ENCODE peak calls at places on chromosomes 5 and 9, in nine cellular contexts. P, C, B, L, F, H, K, R and D are unnamed samples.

GRCh38 chr5:5481633-5482032 is 59.2 kb downstream of the ICE1 start:
- ATAC-seq in P (no peak), C (no peak), B (no peak), L (peak), F (no peak), H (no peak), K (no peak), R (no peak), D (no peak)

GRCh38 chr9:83245979-83246659 is 183.2 kb upstream of the RASEF start:
- ATAC-seq in P (no peak), C (no peak), B (no peak), L (no peak), F (peak), H (no peak), K (no peak), R (no peak), D (no peak)

GRCh38 chr5:159216454-159216853 is 7.1 kb upstream of the RNF145 start:
- ATAC-seq in P (no peak), C (no peak), B (peak), L (no peak), F (no peak), H (no peak), K (no peak), R (peak), D (no peak)

GRCh38 chr9:81609782-81610738 is 79.3 kb downstream of the TLE1 start:
- ATAC-seq in P (no peak), C (peak), B (peak), L (peak), F (no peak), H (peak), K (no peak), R (peak), D (no peak)

GRCh38 chr9:135756576-135756975 is 54.6 kb downstream of the KCNT1 start:
- ATAC-seq in P (no peak), C (no peak), B (no peak), L (no peak), F (no peak), H (no peak), K (no peak), R (no peak), D (no peak)

GRCh38 chr5:90170231-90170630 is 239.3 kb downstream of the CETN3 start:
- ATAC-seq in P (no peak), C (peak), B (no peak), L (no peak), F (peak), H (no peak), K (no peak), R (no peak), D (no peak)

GRCh38 chr9:33032292-33032691 is 7.2 kb downstream of the DNAJA1 start:
- ATAC-seq in P (no peak), C (no peak), B (no peak), L (no peak), F (no peak), H (no peak), K (no peak), R (no peak), D (no peak)

GRCh38 chr9:101342595-101342994 is 42.2 kb downstream of the BAAT start:
- ATAC-seq in P (no peak), C (peak), B (no peak), L (no peak), F (no peak), H (no peak), K (no peak), R (no peak), D (no peak)

GRCh38 chr5:163451489-163451888 is 8.4 kb downstream of the NUDCD2 start:
- ATAC-seq in P (no peak), C (no peak), B (peak), L (no peak), F (no peak), H (peak), K (no peak), R (no peak), D (no peak)

GRCh38 chr9:135665795-135666189 is 2.7 kb downstream of the LCN9 start:
- ATAC-seq in P (no peak), C (no peak), B (peak), L (no peak), F (no peak), H (no peak), K (no peak), R (no peak), D (no peak)

GRCh38 chr5:125237026-125237425 is 490.6 kb upstream of the ZNF608 start:
- ATAC-seq in P (no peak), C (no peak), B (no peak), L (no peak), F (no peak), H (no peak), K (no peak), R (no peak), D (no peak)

GRCh38 chr5:34041247-34041972 is 1.6 kb downstream of the C1QTNF3 start:
- ATAC-seq in P (no peak), C (no peak), B (no peak), L (no peak), F (no peak), H (no peak), K (peak), R (no peak), D (no peak)

GRCh38 chr9:89639367-89639795 is 34.6 kb downstream of the GADD45G start:
- ATAC-seq in P (no peak), C (peak), B (no peak), L (peak), F (peak), H (no peak), K (no peak), R (no peak), D (peak)

GRCh38 chr5:1374680-1375055 is 29.8 kb upstream of the CLPTM1L start:
- ATAC-seq in P (peak), C (no peak), B (peak), L (peak), F (no peak), H (no peak), K (no peak), R (no peak), D (no peak)

GRCh38 chr5:14728109-14728938 is 63.8 kb downstream of the OTULIN start:
- ATAC-seq in P (no peak), C (peak), B (no peak), L (peak), F (peak), H (peak), K (no peak), R (no peak), D (no peak)

GRCh38 chr9:114115645-114116044 is 16.6 kb upstream of the KIF12 start:
- ATAC-seq in P (no peak), C (no peak), B (no peak), L (no peak), F (peak), H (no peak), K (no peak), R (no peak), D (no peak)

GRCh38 chr9:121662359-121662758 is 10.9 kb downstream of the DAB2IP start:
- ATAC-seq in P (no peak), C (no peak), B (no peak), L (no peak), F (no peak), H (no peak), K (no peak), R (no peak), D (no peak)

GRCh38 chr5:1792842-1793266 is 6.8 kb downstream of the MRPL36 start:
- ATAC-seq in P (no peak), C (peak), B (no peak), L (no peak), F (no peak), H (no peak), K (peak), R (peak), D (no peak)

GRCh38 chr9:111807197-111807596 is 12.5 kb upstream of the SHOC1 start:
- ATAC-seq in P (no peak), C (no peak), B (peak), L (no peak), F (no peak), H (no peak), K (no peak), R (no peak), D (no peak)

GRCh38 chr9:137347928-137348327 is 45.9 kb upstream of the NRARP start:
- ATAC-seq in P (no peak), C (no peak), B (no peak), L (no peak), F (no peak), H (no peak), K (no peak), R (no peak), D (no peak)

GRCh38 chr5:157915638-157916037 is 56.7 kb upstream of the CLINT1 start:
- ATAC-seq in P (no peak), C (peak), B (peak), L (peak), F (peak), H (peak), K (no peak), R (peak), D (peak)

GRCh38 chr9:126618590-126619335 is 5.0 kb downstream of the LMX1B start:
- ATAC-seq in P (no peak), C (no peak), B (no peak), L (no peak), F (no peak), H (no peak), K (no peak), R (no peak), D (no peak)

GRCh38 chr5:143923634-143924265 is 111.8 kb downstream of the HMHB1 start:
- ATAC-seq in P (no peak), C (no peak), B (peak), L (no peak), F (no peak), H (no peak), K (peak), R (peak), D (no peak)

GRCh38 chr5:172918421-172919371 is 40.5 kb upstream of the RPL26L1 start:
- ATAC-seq in P (no peak), C (no peak), B (no peak), L (no peak), F (no peak), H (no peak), K (no peak), R (no peak), D (no peak)

GRCh38 chr5:39657943-39658342 is 233.2 kb upstream of the DAB2 start:
- ATAC-seq in P (no peak), C (no peak), B (no peak), L (no peak), F (no peak), H (no peak), K (no peak), R (no peak), D (no peak)

GRCh38 chr5:171495122-171495700 is 75.8 kb downstream of the FGF18 start:
- ATAC-seq in P (peak), C (no peak), B (peak), L (peak), F (peak), H (no peak), K (no peak), R (peak), D (peak)

GRCh38 chr5:137113939-137114338 is 385.2 kb downstream of the SPOCK1 start:
- ATAC-seq in P (no peak), C (no peak), B (no peak), L (no peak), F (no peak), H (no peak), K (peak), R (no peak), D (no peak)

GRCh38 chr5:171601266-171601881 is 181.9 kb downstream of the FGF18 start:
- ATAC-seq in P (no peak), C (no peak), B (no peak), L (no peak), F (no peak), H (no peak), K (no peak), R (no peak), D (no peak)

GRCh38 chr5:137737349-137738256 is 1.7 kb upstream of the KLHL3 start:
- ATAC-seq in P (no peak), C (peak), B (no peak), L (no peak), F (peak), H (no peak), K (peak), R (no peak), D (no peak)

GRCh38 chr9:127637322-127637847 is 25.3 kb downstream of the STXBP1 start:
- ATAC-seq in P (no peak), C (peak), B (peak), L (peak), F (peak), H (no peak), K (no peak), R (peak), D (peak)

GRCh38 chr5:30040483-30041116 is 1152.9 kb upstream of the CDH6 start:
- ATAC-seq in P (peak), C (peak), B (peak), L (no peak), F (no peak), H (peak), K (peak), R (no peak), D (no peak)

GRCh38 chr5:43421450-43422133 is 9.4 kb upstream of the CCL28 start:
- ATAC-seq in P (no peak), C (peak), B (no peak), L (no peak), F (no peak), H (no peak), K (no peak), R (no peak), D (no peak)

GRCh38 chr9:137082222-137082924 is 4.4 kb upstream of the MAN1B1 start:
- ATAC-seq in P (no peak), C (no peak), B (no peak), L (no peak), F (no peak), H (no peak), K (no peak), R (no peak), D (no peak)

GRCh38 chr9:112743216-112743835 is 7.2 kb upstream of the SNX30 start:
- ATAC-seq in P (peak), C (no peak), B (peak), L (no peak), F (no peak), H (peak), K (no peak), R (peak), D (no peak)

GRCh38 chr9:70438341-70438924 is 24.0 kb upstream of the KLF9 start:
- ATAC-seq in P (peak), C (peak), B (peak), L (peak), F (peak), H (no peak), K (no peak), R (peak), D (peak)
- TF ChIP-seq POLR2A in P (no peak), C (no peak), B (no peak), L (no peak), F (no peak), H (no peak), K (no peak), R (no peak), D (no peak)

GRCh38 chr5:87120518-87121314 is 147.0 kb upstream of the RASA1 start:
- ATAC-seq in P (peak), C (no peak), B (peak), L (no peak), F (no peak), H (no peak), K (peak), R (peak), D (no peak)
- H3K27ac ChIP-seq in P (peak), C (no peak), B (peak), L (no peak), F (no peak), H (no peak), K (peak), R (peak), D (no peak)

GRCh38 chr5:122845253-122846050 is at the start of gene SNX24:
- ATAC-seq in P (peak), C (peak), B (peak), L (peak), F (peak), H (peak), K (peak), R (peak), D (peak)
- TF ChIP-seq POLR2A in P (peak), C (peak), B (peak), L (peak), F (peak), H (peak), K (peak), R (peak), D (peak)

DNA sequence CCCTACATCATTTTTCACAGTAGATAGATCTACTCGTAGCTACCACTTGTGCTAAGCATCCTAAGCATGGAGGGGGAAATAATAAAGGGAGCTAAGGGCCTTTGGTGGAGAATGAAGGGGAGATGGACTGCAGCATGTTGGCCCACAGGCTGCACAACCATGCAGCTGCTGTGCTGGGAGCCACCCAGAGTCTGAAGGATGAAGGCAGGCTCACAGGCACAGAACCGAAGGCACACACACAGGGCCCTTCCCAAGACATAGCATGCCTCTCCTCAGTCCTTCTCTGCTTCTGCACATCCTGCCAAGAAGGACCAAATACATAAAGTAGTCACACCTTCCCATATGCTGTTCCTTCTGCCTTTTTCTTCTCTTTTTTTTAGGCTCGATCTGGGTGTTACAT is 6.6 kb downstream of the FAM193B start:
- ATAC-seq in P (no peak), C (no peak), B (no peak), L (no peak), F (no peak), H (no peak), K (no peak), R (no peak), D (no peak)
- H3K27ac ChIP-seq in P (no peak), C (no peak), B (no peak), L (peak), F (no peak), H (no peak), K (no peak), R (peak), D (peak)